ENCODE peak calls at places on chromosome 1, in seven cellular contexts. F is psoas muscle, A is lower leg skin, S is fibroblast of pulmonary artery, Z is foreskin fibroblast, Q is activated T-helper 1 cell treated with Interleukin-2 at 50 U/mL for 16 hours, R is dermis blood vessel endothelial cell. N is an unnamed sample.

GRCh38 chr1:28718601-28719331 is 18.0 kb upstream of the YTHDF2 start:
- DNase-seq in F (no peak), A (no peak), S (peak; percentile 62), Z (peak; percentile 74), Q (no peak), R (peak; percentile 23), N (no peak)

GRCh38 chr1:208456487-208456886 is 212.3 kb upstream of the PLXNA2 start:
- DNase-seq in F (no peak), A (no peak), S (no peak), Z (no peak), Q (no peak), R (no peak), N (no peak)

GRCh38 chr1:41764608-41765007 is 154.1 kb downstream of the HIVEP3 start:
- DNase-seq in F (no peak), A (no peak), S (no peak), Z (no peak), Q (no peak), R (no peak), N (no peak)

GRCh38 chr1:146034976-146035469 is 13.5 kb upstream of the HJV start:
- DNase-seq in F (peak; percentile 33), A (no peak), S (peak; percentile 40), Z (no peak), Q (no peak), R (peak; percentile 23), N (no peak)

GRCh38 chr1:8382051-8382505 is 64.2 kb downstream of the SLC45A1 start:
- DNase-seq in F (no peak), A (no peak), S (peak; percentile 21), Z (no peak), Q (no peak), R (no peak), N (no peak)

GRCh38 chr1:74388855-74389254 is 123.6 kb downstream of the LRRC53 start:
- DNase-seq in F (no peak), A (no peak), S (no peak), Z (no peak), Q (no peak), R (no peak), N (no peak)

GRCh38 chr1:164667600-164667999 is 108.6 kb downstream of the PBX1 start:
- DNase-seq in F (no peak), A (no peak), S (no peak), Z (no peak), Q (no peak), R (no peak), N (no peak)

GRCh38 chr1:60668584-60668983 is 413.8 kb upstream of the NFIA start:
- DNase-seq in F (peak; percentile 44), A (no peak), S (no peak), Z (no peak), Q (no peak), R (no peak), N (no peak)

GRCh38 chr1:195345149-195345548 is 1263.1 kb downstream of the KCNT2 start:
- DNase-seq in F (peak; percentile 23), A (no peak), S (no peak), Z (no peak), Q (no peak), R (no peak), N (no peak)

GRCh38 chr1:27773732-27774445 is 870 bp downstream of the STX12 start:
- DNase-seq in F (no peak), A (no peak), S (peak; percentile 33), Z (peak; percentile 34), Q (no peak), R (peak; percentile 77), N (no peak)

N was measured in Right ventricle myocardium superior.